ENCODE peak calls at places on chromosomes 4 and X, in ten cellular contexts. G is activated T-cell treated with anti-CD3 and anti-CD28 coated beads for 1 hour; W is substantia nigra; Z is activated CD4-positive, alpha-beta T cell treated with anti-CD3 and anti-CD28 coated beads, Interleukin-2, amount 50 U/mL, for 24 hours; U is non-pigmented ciliary epithelial cell; B is cardiac fibroblast; V is small intestine; X is GM23338; Y is anterior cingulate cortex; C is sciatic nerve. A is an unnamed sample.
A peak's percentile ranks its signal among the peaks of the same experiment; 100 is the strongest.

GRCh38 chr4:74934822-74935326 is 2.0 kb downstream of the PARM1 start:
- DNase-seq in G (no peak), W (no peak), Z (no peak), U (no peak), B (no peak), V (no peak), X (peak; percentile 10), Y (no peak), C (no peak), A (no peak)

GRCh38 chrX:56802921-56803848 is 74.1 kb downstream of the NBDY start:
- DNase-seq in G (peak; percentile 45), W (peak; percentile 86), Z (peak; percentile 20), U (no peak), B (peak; percentile 71), V (no peak), X (peak; percentile 51), Y (peak; percentile 84), C (peak; percentile 93), A (peak; percentile 62)

GRCh38 chrX:15973299-15973698 is 118.7 kb upstream of the AP1S2 start:
- DNase-seq in G (no peak), W (peak; percentile 0), Z (no peak), U (no peak), B (peak; percentile 48), V (peak; percentile 51), X (peak; percentile 48), Y (no peak), C (no peak), A (no peak)

GRCh38 chr4:118995693-118996391 is 107.2 kb downstream of the SYNPO2 start:
- DNase-seq in G (no peak), W (no peak), Z (no peak), U (no peak), B (no peak), V (no peak), X (no peak), Y (no peak), C (no peak), A (no peak)

GRCh38 chrX:70196961-70197805 is 19.9 kb downstream of the DGAT2L6 start:
- DNase-seq in G (peak; percentile 40), W (no peak), Z (peak; percentile 12), U (no peak), B (peak; percentile 70), V (peak; percentile 62), X (peak; percentile 79), Y (no peak), C (no peak), A (no peak)

GRCh38 chr4:10584042-10584441 is 100.5 kb downstream of the CLNK start:
- DNase-seq in G (no peak), W (no peak), Z (no peak), U (peak; percentile 83), B (peak; percentile 92), V (peak; percentile 76), X (no peak), Y (no peak), C (no peak), A (no peak)

GRCh38 chr4:7915875-7916242 is 23.8 kb downstream of the AFAP1 start:
- DNase-seq in G (no peak), W (no peak), Z (no peak), U (no peak), B (no peak), V (no peak), X (no peak), Y (no peak), C (no peak), A (no peak)

GRCh38 chr4:71195932-71196331 is 142.9 kb upstream of the SLC4A4 start:
- DNase-seq in G (no peak), W (no peak), Z (no peak), U (peak; percentile 72), B (peak; percentile 56), V (no peak), X (peak; percentile 74), Y (no peak), C (no peak), A (no peak)

GRCh38 chr4:185399466-185399865 is 2.8 kb downstream of the ANKRD37 start:
- DNase-seq in G (no peak), W (no peak), Z (no peak), U (no peak), B (no peak), V (no peak), X (no peak), Y (no peak), C (no peak), A (no peak)

GRCh38 chr4:8515316-8516060 is 64.7 kb upstream of the GPR78 start:
- DNase-seq in G (no peak), W (no peak), Z (no peak), U (no peak), B (peak; percentile 72), V (no peak), X (no peak), Y (no peak), C (no peak), A (no peak)

A was measured in occipital lobe.